ENCODE peak calls at places on chromosomes 12 and 14, in four cellular contexts. S is adipocyte, W is mammary epithelial cell, M is MM.1S. H is an unnamed sample.

GRCh38 chr12:74391283-74391682 is 146.4 kb upstream of the ATXN7L3B start:
- DNase-seq in S (no peak), W (no peak), M (no peak), H (no peak)

GRCh38 chr12:5796171-5797091 is 148.6 kb downstream of the ANO2 start:
- DNase-seq in W (no peak), S (peak; percentile 54), M (no peak), H (peak; percentile 61)

GRCh38 chr14:95683793-95684192 is 2.4 kb upstream of the TCL1B start:
- DNase-seq in S (no peak), M (peak; percentile 9), W (no peak), H (no peak)

GRCh38 chr12:44972746-44973421 is 78.0 kb downstream of the DBX2 start:
- DNase-seq in S (peak; percentile 0), M (peak; percentile 20), W (peak; percentile 9), H (peak; percentile 23)

GRCh38 chr12:59113831-59114273 is 193.5 kb upstream of the LRIG3 start:
- DNase-seq in M (peak; percentile 84), S (peak; percentile 95), W (peak; percentile 60), H (peak; percentile 90)

GRCh38 chr12:125140918-125141573 is 75.8 kb downstream of the AACS start:
- DNase-seq in S (peak; percentile 24), W (peak; percentile 77), M (no peak), H (no peak)

GRCh38 chr14:59427653-59428578 is 37.3 kb downstream of the GPR135 start:
- DNase-seq in S (peak; percentile 28), M (no peak), W (no peak), H (peak; percentile 50)

GRCh38 chr12:49662998-49663843 is 39.9 kb downstream of the PRPF40B start:
- DNase-seq in S (peak; percentile 68), W (peak; percentile 46), M (peak; percentile 88), H (peak; percentile 51)

GRCh38 chr14:34211732-34212131 is 250.3 kb downstream of the SPTSSA start:
- DNase-seq in M (no peak), W (peak; percentile 79), S (no peak), H (no peak)

GRCh38 chr14:71328183-71328582 is 420.9 kb downstream of the PCNX1 start:
- DNase-seq in S (no peak), W (no peak), M (no peak), H (no peak)

GRCh38 chr12:10151621-10152020 is 20.3 kb downstream of the OLR1 start:
- DNase-seq in S (no peak), M (no peak), W (no peak), H (no peak)

GRCh38 chr12:105820407-105821140 is 318.2 kb downstream of the NUAK1 start:
- DNase-seq in W (peak; percentile 48), M (no peak), S (peak; percentile 78), H (peak; percentile 68)

GRCh38 chr14:67413806-67414769 is 2.1 kb upstream of the PLEK2 start:
- DNase-seq in S (peak; percentile 19), M (no peak), W (peak; percentile 96), H (no peak)

GRCh38 chr12:25459541-25459951 is 93.5 kb downstream of the LMNTD1 start:
- DNase-seq in S (no peak), M (no peak), W (no peak), H (no peak)

GRCh38 chr14:85535916-85536834 is 6.2 kb downstream of the FLRT2 start:
- DNase-seq in W (peak; percentile 56), M (no peak), S (peak; percentile 89), H (peak; percentile 42)

GRCh38 chr12:60980558-60980957 is 1279.6 kb upstream of the USP15 start:
- DNase-seq in W (no peak), M (no peak), S (no peak), H (no peak)

GRCh38 chr14:64704145-64704742 is at the start of gene PLEKHG3:
- DNase-seq in S (peak; percentile 89), W (peak; percentile 82), M (no peak), H (peak; percentile 80)

GRCh38 chr12:122208073-122208820 is 4.7 kb downstream of the B3GNT4 start:
- DNase-seq in S (no peak), M (no peak), W (no peak), H (no peak)

GRCh38 chr14:75306917-75307699 is 28.5 kb downstream of the FOS start:
- DNase-seq in S (no peak), M (peak; percentile 10), W (peak; percentile 30), H (peak; percentile 45)

GRCh38 chr12:28222081-28222700 is 31.9 kb downstream of the CCDC91 start:
- DNase-seq in M (no peak), S (no peak), W (no peak), H (no peak)

GRCh38 chr12:1131811-1132224 is 140.8 kb downstream of the ERC1 start:
- DNase-seq in M (peak; percentile 43), W (peak; percentile 23), S (no peak), H (no peak)

GRCh38 chr14:83217492-83217891 is 1683.8 kb upstream of the SEL1L start:
- DNase-seq in W (no peak), M (no peak), S (peak; percentile 95), H (no peak)

GRCh38 chr12:106258935-106259334 is 11.1 kb upstream of the CKAP4 start:
- DNase-seq in M (no peak), S (no peak), W (no peak), H (no peak)

GRCh38 chr14:75123991-75124390 is 2.9 kb downstream of the NEK9 start:
- DNase-seq in M (no peak), S (peak; percentile 60), W (peak; percentile 76), H (peak; percentile 26)

GRCh38 chr12:106580671-106581508 is 1.9 kb upstream of the RFX4 start:
- DNase-seq in W (no peak), S (no peak), M (no peak), H (no peak)

GRCh38 chr12:105948331-105948730 is 190.4 kb downstream of the NUAK1 start:
- DNase-seq in S (peak; percentile 48), M (no peak), W (no peak), H (no peak)

GRCh38 chr12:132063491-132063890 is 80.6 kb downstream of the DDX51 start:
- DNase-seq in S (no peak), W (no peak), M (no peak), H (no peak)

GRCh38 chr14:22391908-22392307 is 197.1 kb downstream of the DAD1 start:
- DNase-seq in M (peak; percentile 29), W (peak; percentile 60), S (peak; percentile 70), H (peak; percentile 68)
- H3K4me1 ChIP-seq in M (no peaks in the 10 kb centered on the region), W (peaks cover 16% of the 10 kb centered on the region), S (peaks cover 7% of the 10 kb centered on the region), H (no peaks in the 10 kb centered on the region)

GRCh38 chr12:51475543-51475942 is 50.9 kb downstream of the SLC4A8 start:
- DNase-seq in S (peak; percentile 9), W (no peak), M (no peak), H (no peak)

GRCh38 chr12:51484119-51484518 is 59.5 kb downstream of the SLC4A8 start:
- DNase-seq in W (no peak), M (no peak), S (no peak), H (no peak)

GRCh38 chr12:51482808-51483532 is 58.3 kb downstream of the SLC4A8 start:
- DNase-seq in S (peak; percentile 3), W (no peak), M (peak; percentile 6), H (no peak)

GRCh38 chr12:51480978-51481377 is 56.3 kb downstream of the SLC4A8 start:
- DNase-seq in M (peak; percentile 54), S (no peak), W (no peak), H (no peak)
- H3K4me1 ChIP-seq in M (peaks cover 22% of the 10 kb centered on the region), S (no peaks in the 10 kb centered on the region), W (no peaks in the 10 kb centered on the region), H (no peaks in the 10 kb centered on the region)

DNA sequence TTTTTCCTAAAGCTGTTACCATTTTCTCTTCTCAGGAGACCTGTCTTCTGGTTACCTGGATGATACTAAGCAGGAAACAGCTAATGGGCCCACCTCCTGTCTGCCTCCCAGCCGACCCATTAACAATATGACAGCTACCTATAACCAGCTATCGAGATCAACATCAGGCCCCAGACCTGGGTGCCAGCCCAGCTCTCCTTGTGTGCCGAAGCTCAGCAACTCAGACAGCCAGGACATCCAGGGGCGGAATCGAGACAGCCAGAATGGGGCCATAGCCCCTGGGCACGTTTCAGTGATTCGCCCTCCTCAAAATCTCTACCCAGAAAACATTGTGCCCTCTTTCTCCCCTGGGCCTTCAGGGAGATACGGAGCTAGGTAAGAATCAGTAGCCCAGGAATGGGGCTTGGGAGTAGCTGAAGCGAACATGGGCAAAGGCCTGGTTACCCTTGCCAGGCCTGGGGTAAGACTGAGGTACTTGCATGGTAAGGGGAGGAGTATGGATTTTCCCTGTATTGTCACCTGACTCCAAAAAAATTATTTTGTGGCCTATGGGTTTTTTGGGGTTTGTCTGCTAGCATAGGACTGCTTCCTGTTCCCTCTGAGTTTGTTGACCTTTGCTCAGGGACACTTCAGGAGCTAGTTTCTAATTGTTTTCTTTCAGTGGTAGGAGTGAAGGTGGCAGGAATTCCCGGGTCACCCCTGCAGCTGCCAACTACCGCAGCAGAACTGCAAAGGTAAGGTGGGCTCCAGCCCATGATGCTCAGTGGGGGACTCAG is 26.6 kb downstream of the TRAFD1 start:
- DNase-seq in W (no peak), S (no peak), M (no peak), H (peak; percentile 11)
- H3K4me1 ChIP-seq in W (peaks cover 7% of the 10 kb centered on the region), S (no peaks in the 10 kb centered on the region), M (no peaks in the 10 kb centered on the region), H (no peaks in the 10 kb centered on the region)

DNA sequence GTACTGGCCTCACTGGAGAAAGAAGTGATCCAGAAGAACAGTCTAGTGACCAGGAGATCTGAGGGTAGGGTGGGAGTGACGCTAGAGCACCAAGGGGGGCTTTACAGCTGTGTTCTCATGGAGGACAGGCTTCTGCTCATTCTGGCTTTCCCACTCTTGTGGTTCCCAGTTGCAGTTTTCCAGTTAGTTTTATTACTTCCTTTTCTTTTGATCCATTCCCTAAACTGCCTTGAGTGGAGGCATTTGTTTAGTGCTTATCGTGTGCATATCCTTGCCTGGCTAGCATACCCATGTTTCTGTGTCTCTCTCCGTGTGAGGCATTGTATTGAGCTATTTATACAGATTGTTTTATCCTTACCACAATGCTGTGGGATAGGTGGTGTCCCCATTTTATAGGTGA is 4.0 kb downstream of the MLEC start:
- DNase-seq in S (no peak), W (no peak), M (no peak), H (no peak)
- H3K4me1 ChIP-seq in S (peaks cover 46% of the 10 kb centered on the region), W (peaks cover 20% of the 10 kb centered on the region), M (no peaks in the 10 kb centered on the region), H (peaks cover 23% of the 10 kb centered on the region)

H was measured in testis.